ENCODE peak calls at places on chromosomes 7 and 10, in six cellular contexts. D is ureter, Q is BJ, U is anterior cingulate cortex, X is suprapubic skin, L is T-helper 1 cell. I is an unnamed sample.

GRCh38 chr7:18396953-18397352 is 98.6 kb upstream of the HDAC9 start:
- DNase-seq in D (no peak), Q (no peak), U (no peak), X (no peak), L (no peak), I (no peak)

GRCh38 chr7:26853788-26854393 is 10.5 kb downstream of the SKAP2 start:
- DNase-seq in D (no peak), Q (no peak), U (no peak), X (no peak), L (no peak), I (peak; percentile 32)

GRCh38 chr10:110893559-110894179 is 21.9 kb downstream of the PDCD4 start:
- DNase-seq in D (no peak), Q (no peak), U (no peak), X (no peak), L (no peak), I (no peak)

GRCh38 chr10:132919374-132920100 is 22.8 kb downstream of the CFAP46 start:
- DNase-seq in D (no peak), Q (no peak), U (no peak), X (no peak), L (no peak), I (no peak)

GRCh38 chr7:55975944-55976633 is 11.7 kb downstream of the NIPSNAP2 start:
- DNase-seq in D (no peak), Q (no peak), U (no peak), X (no peak), L (no peak), I (no peak)

GRCh38 chr10:116073025-116073424 is 200.0 kb downstream of the GFRA1 start:
- DNase-seq in D (no peak), Q (no peak), U (no peak), X (no peak), L (no peak), I (no peak)

GRCh38 chr10:3278771-3279170 is 106.2 kb upstream of the PITRM1 start:
- DNase-seq in D (no peak), Q (no peak), U (no peak), X (no peak), L (no peak), I (no peak)

GRCh38 chr7:106464651-106465050 is 179.9 kb upstream of the NAMPT start:
- DNase-seq in D (no peak), Q (no peak), U (no peak), X (no peak), L (no peak), I (no peak)

GRCh38 chr7:15687645-15688025 is 1.2 kb upstream of the MEOX2 start:
- DNase-seq in D (no peak), Q (no peak), U (no peak), X (no peak), L (no peak), I (no peak)

GRCh38 chr7:98022531-98022930 is 32.5 kb upstream of the OCM2 start:
- DNase-seq in D (no peak), Q (no peak), U (no peak), X (no peak), L (no peak), I (no peak)

GRCh38 chr10:7202804-7203203 is 208.0 kb downstream of the SFMBT2 start:
- DNase-seq in D (no peak), Q (no peak), U (no peak), X (no peak), L (no peak), I (no peak)

GRCh38 chr7:91324663-91325062 is 60.4 kb downstream of the FZD1 start:
- DNase-seq in D (no peak), Q (no peak), U (no peak), X (no peak), L (no peak), I (no peak)

GRCh38 chr10:32171213-32171612 is 115.0 kb upstream of the KIF5B start:
- DNase-seq in D (peak; percentile 58), Q (no peak), U (no peak), X (no peak), L (no peak), I (no peak)

GRCh38 chr7:128174391-128174790 is 66.7 kb upstream of the LEP start:
- DNase-seq in D (no peak), Q (no peak), U (no peak), X (no peak), L (no peak), I (no peak)

GRCh38 chr10:29658984-29659769 is 24.4 kb upstream of the SVIL start:
- DNase-seq in D (peak; percentile 55), Q (peak; percentile 98), U (no peak), X (no peak), L (peak; percentile 47), I (peak; percentile 58)

GRCh38 chr7:66050990-66051424 is 24.6 kb upstream of the ASL start:
- DNase-seq in D (no peak), Q (peak; percentile 85), U (no peak), X (no peak), L (no peak), I (no peak)

GRCh38 chr10:108187396-108188012 is 1023.0 kb upstream of the SORCS1 start:
- DNase-seq in D (no peak), Q (no peak), U (no peak), X (no peak), L (no peak), I (no peak)

GRCh38 chr7:139915864-139916716 is 87.0 kb downstream of the TBXAS1 start:
- DNase-seq in D (peak; percentile 57), Q (peak; percentile 82), U (no peak), X (no peak), L (no peak), I (no peak)

GRCh38 chr7:90209776-90210175 is 1.8 kb upstream of the STEAP2 start:
- DNase-seq in D (no peak), Q (no peak), U (no peak), X (no peak), L (no peak), I (no peak)

GRCh38 chr7:148588891-148589215 is 1.7 kb upstream of the C7orf33 start:
- DNase-seq in D (no peak), Q (no peak), U (no peak), X (no peak), L (no peak), I (no peak)

GRCh38 chr7:134996097-134996550 is 9.8 kb downstream of the AGBL3 start:
- DNase-seq in D (no peak), Q (no peak), U (no peak), X (no peak), L (no peak), I (no peak)

GRCh38 chr10:97701438-97702064 is 12.0 kb upstream of the MARVELD1 start:
- DNase-seq in D (no peak), Q (no peak), U (no peak), X (no peak), L (peak; percentile 34), I (peak; percentile 64)

GRCh38 chr7:1708640-1709249 is 38.7 kb downstream of the ELFN1 start:
- DNase-seq in D (no peak), Q (no peak), U (no peak), X (peak; percentile 44), L (no peak), I (no peak)

GRCh38 chr7:128841171-128841690 is 11.0 kb downstream of the FLNC start:
- DNase-seq in D (no peak), Q (no peak), U (no peak), X (no peak), L (no peak), I (peak; percentile 21)

GRCh38 chr10:75001715-75002350 is 109.6 kb upstream of the SAMD8 start:
- DNase-seq in D (no peak), Q (no peak), U (no peak), X (no peak), L (no peak), I (no peak)

GRCh38 chr10:100982916-100983830 is 4.1 kb downstream of the MRPL43 start:
- DNase-seq in D (no peak), Q (no peak), U (no peak), X (peak; percentile 56), L (no peak), I (no peak)

GRCh38 chr7:72435366-72435765 is 23.2 kb upstream of the CALN1 start:
- DNase-seq in D (no peak), Q (no peak), U (no peak), X (no peak), L (no peak), I (no peak)

GRCh38 chr10:132669208-132669861 is 116.6 kb downstream of the NKX6-2 start:
- DNase-seq in D (no peak), Q (no peak), U (no peak), X (peak; percentile 49), L (no peak), I (no peak)

GRCh38 chr10:10831085-10831484 is 186.6 kb upstream of the CELF2 start:
- DNase-seq in D (no peak), Q (peak; percentile 84), U (no peak), X (peak; percentile 88), L (no peak), I (no peak)

GRCh38 chr10:45160266-45160665 is 155.1 kb downstream of the OR13A1 start:
- DNase-seq in D (no peak), Q (no peak), U (no peak), X (no peak), L (no peak), I (no peak)

GRCh38 chr10:97140887-97141745 is 44.6 kb downstream of the SLIT1 start:
- DNase-seq in D (no peak), Q (no peak), U (no peak), X (no peak), L (no peak), I (no peak)

GRCh38 chr7:86592185-86592584 is 51.5 kb upstream of the GRM3 start:
- DNase-seq in D (no peak), Q (no peak), U (no peak), X (no peak), L (no peak), I (no peak)

GRCh38 chr10:12540341-12540781 is 191.0 kb downstream of the CAMK1D start:
- DNase-seq in D (no peak), Q (peak; percentile 12), U (no peak), X (no peak), L (no peak), I (no peak)

GRCh38 chr10:79103078-79103477 is 34.3 kb downstream of the ZMIZ1 start:
- DNase-seq in D (no peak), Q (no peak), U (no peak), X (no peak), L (no peak), I (no peak)

GRCh38 chr10:663466-663751 is 26.1 kb downstream of the DIP2C start:
- DNase-seq in D (no peak), Q (no peak), U (no peak), X (no peak), L (no peak), I (no peak)